ENCODE peak calls at places on chromosome 16, in nine cellular contexts. P is heart right ventricle, V is right lobe of liver, A is lower lobe of right lung, F is prostate gland, B is H9, E is tibial artery, G is cardiac muscle cell, Z is tibial nerve. D is an unnamed sample. For H3K4me1, the result is how much of the 10 kb centered on the place peaks cover.

GRCh38 chr16:76335187-76335974 is 58.2 kb downstream of the CNTNAP4 start:
- DNase-seq in P (no peak), V (no peak), A (no peak), F (no peak), B (no peak), E (no peak), G (no peak), Z (no peak), D (no peak)

GRCh38 chr16:20911361-20911760 is 10.8 kb downstream of the LYRM1 start:
- DNase-seq in P (no peak), V (no peak), A (no peak), F (no peak), B (no peak), E (no peak), G (no peak), Z (no peak), D (no peak)

GRCh38 chr16:58455750-58456149 is 44.2 kb upstream of the NDRG4 start:
- DNase-seq in P (no peak), V (no peak), A (no peak), F (no peak), B (no peak), E (no peak), G (no peak), Z (no peak), D (no peak)

GRCh38 chr16:11431915-11432465 is 86.7 kb downstream of the RMI2 start:
- DNase-seq in P (no peak), V (no peak), A (no peak), F (no peak), B (no peak), E (no peak), G (no peak), Z (no peak), D (no peak)

GRCh38 chr16:22641030-22641671 is 130.5 kb downstream of the NPIPB5 start:
- DNase-seq in P (no peak), V (no peak), A (no peak), F (no peak), B (peak), E (no peak), G (peak), Z (no peak), D (no peak)

GRCh38 chr16:23869052-23869451 is 33.3 kb downstream of the PRKCB start:
- DNase-seq in P (no peak), V (no peak), A (no peak), F (no peak), B (no peak), E (no peak), G (no peak), Z (no peak), D (no peak)

GRCh38 chr16:25691519-25692091 is at the start of gene HS3ST4:
- DNase-seq in P (no peak), V (no peak), A (no peak), F (no peak), B (peak), E (no peak), G (peak), Z (no peak), D (no peak)

GRCh38 chr16:51670527-51670926 is 519.5 kb upstream of the SALL1 start:
- DNase-seq in P (no peak), V (no peak), A (no peak), F (no peak), B (no peak), E (no peak), G (no peak), Z (no peak), D (no peak)

GRCh38 chr16:89507834-89508590 is at the start of gene SPG7:
- DNase-seq in P (peak), V (peak), A (peak), F (peak), B (peak), E (peak), G (peak), Z (peak), D (peak)

GRCh38 chr16:19822534-19822933 is 62.1 kb downstream of the GPRC5B start:
- DNase-seq in P (no peak), V (no peak), A (no peak), F (no peak), B (no peak), E (no peak), G (no peak), Z (no peak), D (no peak)

GRCh38 chr16:6016530-6017184 is 919.1 kb upstream of the EEF2KMT start:
- DNase-seq in P (no peak), V (no peak), A (no peak), F (no peak), B (peak), E (no peak), G (peak), Z (no peak), D (no peak)

GRCh38 chr16:85680352-85680944 is 8.3 kb downstream of the GINS2 start:
- DNase-seq in P (no peak), V (no peak), A (peak), F (no peak), B (no peak), E (no peak), G (no peak), Z (no peak), D (no peak)

GRCh38 chr16:85683363-85683762 is 5.4 kb downstream of the GINS2 start:
- DNase-seq in P (no peak), V (no peak), A (peak), F (no peak), B (no peak), E (no peak), G (no peak), Z (no peak), D (peak)

GRCh38 chr16:85681255-85681654 is 7.5 kb downstream of the GINS2 start:
- DNase-seq in P (no peak), V (peak), A (peak), F (no peak), B (no peak), E (no peak), G (no peak), Z (no peak), D (no peak)

GRCh38 chr16:85679870-85680269 is 8.9 kb downstream of the GINS2 start:
- DNase-seq in P (no peak), V (no peak), A (peak), F (no peak), B (no peak), E (no peak), G (no peak), Z (no peak), D (no peak)

DNA sequence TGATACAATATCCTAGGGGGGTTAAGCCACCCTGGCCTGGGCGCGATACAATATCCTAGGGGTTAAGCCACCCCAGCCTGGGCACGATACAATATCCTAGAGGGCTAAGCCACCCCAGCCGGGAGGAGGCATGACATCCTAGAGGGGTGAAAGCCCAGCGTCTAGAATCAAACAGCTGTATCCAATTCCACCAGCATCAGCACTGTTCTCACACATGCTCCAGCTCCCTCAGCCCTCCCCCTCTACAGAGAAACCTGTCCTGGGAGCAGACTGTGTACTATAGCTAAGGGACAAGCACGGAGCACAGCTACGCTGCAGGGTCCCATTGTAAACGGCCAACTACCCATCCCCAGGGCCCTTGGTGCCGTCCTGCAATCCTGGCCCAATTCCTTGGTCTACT is 6.2 kb downstream of the GINS2 start:
- DNase-seq in P (no peak), V (no peak), A (no peak), F (no peak), B (no peak), E (no peak), G (no peak), Z (no peak), D (no peak)
- H3K4me1 ChIP-seq in P (under half), V (under half), A (under half), F (under half), B (under half), E (under half), G (under half), Z (under half), D (under half)

GRCh38 chr16:57225978-57226377 is 19.1 kb upstream of the ARL2BP start:
- DNase-seq in P (no peak), V (no peak), A (no peak), F (no peak), B (no peak), E (no peak), G (no peak), Z (no peak), D (no peak)
- H3K4me1 ChIP-seq in P (under half), V (under half), A (under half), F (under half), B (under half), E (under half), G (under half), Z (under half), D (under half)

GRCh38 chr16:79367822-79368221 is 232.7 kb downstream of the MAF start:
- DNase-seq in P (no peak), V (no peak), A (no peak), F (no peak), B (no peak), E (no peak), G (no peak), Z (no peak), D (no peak)
- H3K4me1 ChIP-seq in P (under half), V (under half), A (under half), F (under half), B (under half), E (under half), G (under half), Z (under half), D (under half)

GRCh38 chr16:70437017-70437581 is 1.8 kb downstream of the ST3GAL2 start:
- DNase-seq in P (no peak), V (no peak), A (no peak), F (no peak), B (peak), E (no peak), G (peak), Z (no peak), D (no peak)
- H3K4me1 ChIP-seq in P (half or more), V (under half), A (under half), F (under half), B (under half), E (half or more), G (half or more), Z (under half), D (under half)

GRCh38 chr16:87524407-87524806 is 31.6 kb upstream of the ZCCHC14 start:
- DNase-seq in P (no peak), V (no peak), A (no peak), F (no peak), B (no peak), E (no peak), G (no peak), Z (no peak), D (no peak)
- H3K4me1 ChIP-seq in P (under half), V (under half), A (under half), F (under half), B (under half), E (under half), G (under half), Z (under half), D (under half)